ENCODE peak calls at places on chromosomes 13 and 19, in six cellular contexts. E is omental fat pad, O is nephron progenitor cell, R is HFFc6, K is IMR-90, M is coronary artery. J is an unnamed sample.

GRCh38 chr13:42065414-42065813 is 17.0 kb downstream of the DGKH start:
- DNase-seq in K (no peak), R (no peak), E (no peak), M (no peak), O (no peak), J (no peak)

GRCh38 chr19:29771708-29772415 is 39.9 kb upstream of the CCNE1 start:
- DNase-seq in E (no peak), M (no peak), O (peak; percentile 73), K (peak; percentile 37), R (peak; percentile 46), J (no peak)

GRCh38 chr13:41614671-41615519 is 157.5 kb downstream of the RGCC start:
- DNase-seq in K (peak; percentile 54), R (peak; percentile 27), M (no peak), O (no peak), E (no peak), J (no peak)

GRCh38 chr13:29908917-29909755 is 58.7 kb upstream of the UBL3 start:
- DNase-seq in O (no peak), R (no peak), M (no peak), E (no peak), K (no peak), J (peak; percentile 71)

GRCh38 chr19:17075860-17076538 is 422 bp downstream of the MYO9B start:
- DNase-seq in M (no peak), R (no peak), O (no peak), E (no peak), K (peak; percentile 33), J (no peak)

GRCh38 chr13:49760555-49760954 is 31.9 kb downstream of the KPNA3 start:
- DNase-seq in M (no peak), K (no peak), E (no peak), R (no peak), O (no peak), J (no peak)

GRCh38 chr19:6572217-6572616 is 18.7 kb downstream of the CD70 start:
- DNase-seq in E (no peak), R (no peak), M (no peak), K (no peak), O (no peak), J (no peak)

GRCh38 chr19:4987692-4988370 is 18.9 kb downstream of the KDM4B start:
- DNase-seq in R (no peak), O (no peak), M (no peak), K (peak; percentile 59), E (no peak), J (no peak)

GRCh38 chr13:67437246-67437645 is 207.1 kb upstream of the PCDH9 start:
- DNase-seq in E (no peak), R (no peak), M (no peak), O (no peak), K (no peak), J (no peak)

GRCh38 chr13:80132741-80133601 is 208.0 kb downstream of the SPRY2 start:
- DNase-seq in O (peak; percentile 55), M (peak; percentile 86), K (peak; percentile 62), E (no peak), R (peak; percentile 31), J (no peak)

GRCh38 chr13:95552539-95553270 is at the start of gene CLDN10:
- DNase-seq in R (no peak), K (no peak), E (no peak), M (no peak), O (peak; percentile 84), J (no peak)

GRCh38 chr13:39767791-39768564 is 112.5 kb downstream of the COG6 start:
- DNase-seq in O (no peak), K (no peak), E (no peak), M (no peak), R (no peak), J (no peak)

GRCh38 chr13:113939129-113939904 is 34.6 kb downstream of the C13orf46 start:
- DNase-seq in M (no peak), O (no peak), K (no peak), R (no peak), E (no peak), J (no peak)

GRCh38 chr13:42354246-42355117 is 82.5 kb downstream of the AKAP11 start:
- DNase-seq in K (peak; percentile 48), M (no peak), E (no peak), O (no peak), R (peak; percentile 47), J (no peak)

GRCh38 chr19:1035998-1036621 is 3.8 kb upstream of the ABCA7 start:
- DNase-seq in O (no peak), M (no peak), K (no peak), E (no peak), R (no peak), J (no peak)
- TF ChIP-seq CTCF in O (no peak), M (no peak), K (peak; percentile 12), E (no peak), R (peak; percentile 2), J (no peak)

GRCh38 chr19:13301627-13302334 is 151.6 kb downstream of the IER2 start:
- DNase-seq in R (no peak), O (no peak), M (no peak), K (no peak), E (no peak), J (no peak)

GRCh38 chr19:13298565-13299481 is 148.6 kb downstream of the IER2 start:
- DNase-seq in R (no peak), E (no peak), K (no peak), O (no peak), M (no peak), J (no peak)

GRCh38 chr19:13297023-13297422 is 146.8 kb downstream of the IER2 start:
- DNase-seq in O (no peak), K (peak; percentile 28), R (no peak), M (no peak), E (no peak), J (no peak)

GRCh38 chr19:13300421-13301030 is 150.3 kb downstream of the IER2 start:
- DNase-seq in O (no peak), M (no peak), E (no peak), R (no peak), K (no peak), J (no peak)

DNA sequence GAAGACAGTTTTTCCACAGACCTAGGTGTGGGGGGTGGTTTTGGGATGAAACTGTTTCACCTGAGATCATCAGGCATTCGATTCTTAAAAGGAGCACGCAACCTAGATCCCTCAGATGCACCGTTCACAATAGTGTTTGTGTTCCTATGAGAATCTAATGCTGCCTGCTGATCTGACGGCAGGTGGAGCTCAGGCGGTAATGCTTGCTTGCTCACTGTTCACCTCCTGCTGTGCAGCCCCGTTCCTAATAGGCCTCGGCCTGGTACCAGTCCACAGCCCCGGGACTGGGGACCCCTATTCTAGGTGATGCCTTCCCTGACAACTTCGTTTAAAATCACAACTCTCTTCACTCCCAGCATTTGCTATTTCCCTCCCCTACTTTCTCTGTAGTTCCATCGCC is 149.6 kb downstream of the IER2 start:
- DNase-seq in R (no peak), K (no peak), M (no peak), O (no peak), E (no peak), J (no peak)
- TF ChIP-seq CTCF in R (no peak), K (no peak), M (no peak), O (no peak), E (no peak), J (no peak)

GRCh38 chr13:83780201-83780600 is 102.1 kb downstream of the SLITRK1 start:
- DNase-seq in R (peak; percentile 27), K (peak; percentile 15), M (no peak), O (peak; percentile 10), E (no peak), J (no peak)
- TF ChIP-seq CTCF in R (peak; percentile 74), K (peak; percentile 43), M (no peak), O (peak; percentile 39), E (no peak), J (peak; percentile 35)

DNA sequence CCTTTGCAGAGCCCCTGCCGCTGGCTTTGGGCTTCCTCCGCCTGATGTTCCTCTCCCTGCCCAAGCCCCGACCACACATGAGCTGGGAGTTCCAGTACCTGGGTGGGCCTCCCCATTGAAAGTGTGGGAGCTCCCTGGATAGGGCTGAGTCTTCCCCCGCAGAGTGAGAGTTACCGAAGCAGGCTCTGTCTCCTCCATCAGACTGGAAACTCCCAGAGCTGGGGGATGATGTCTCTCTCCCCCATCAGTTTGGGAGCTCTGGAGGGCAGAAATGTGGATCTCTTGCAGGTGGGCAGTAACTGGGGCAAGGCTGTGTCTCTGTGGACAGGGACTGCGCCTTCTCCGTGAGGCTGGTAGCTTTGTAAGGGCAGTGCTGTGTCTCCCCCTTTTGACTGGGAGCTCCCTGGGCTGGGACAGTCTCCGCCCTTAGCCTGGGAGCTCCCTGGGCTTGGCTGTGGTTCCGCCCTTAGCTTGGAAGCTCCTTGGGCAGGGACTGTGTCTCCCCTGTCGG is 767 bp downstream of the DCAF15 start:
- DNase-seq in M (no peak), R (peak; percentile 58), O (no peak), E (no peak), K (peak; percentile 39), J (no peak)
- TF ChIP-seq CTCF in M (no peak), R (peak; percentile 9), O (no peak), E (no peak), K (peak; percentile 26), J (peak; percentile 21)

GRCh38 chr13:33017410-33017929 is 1.2 kb downstream of the KL start:
- DNase-seq in R (no peak), K (peak; percentile 6), E (no peak), O (peak; percentile 11), M (no peak), J (no peak)
- TF ChIP-seq CTCF in R (no peak), K (peak; percentile 19), E (no peak), O (peak; percentile 40), M (no peak), J (peak; percentile 44)

DNA sequence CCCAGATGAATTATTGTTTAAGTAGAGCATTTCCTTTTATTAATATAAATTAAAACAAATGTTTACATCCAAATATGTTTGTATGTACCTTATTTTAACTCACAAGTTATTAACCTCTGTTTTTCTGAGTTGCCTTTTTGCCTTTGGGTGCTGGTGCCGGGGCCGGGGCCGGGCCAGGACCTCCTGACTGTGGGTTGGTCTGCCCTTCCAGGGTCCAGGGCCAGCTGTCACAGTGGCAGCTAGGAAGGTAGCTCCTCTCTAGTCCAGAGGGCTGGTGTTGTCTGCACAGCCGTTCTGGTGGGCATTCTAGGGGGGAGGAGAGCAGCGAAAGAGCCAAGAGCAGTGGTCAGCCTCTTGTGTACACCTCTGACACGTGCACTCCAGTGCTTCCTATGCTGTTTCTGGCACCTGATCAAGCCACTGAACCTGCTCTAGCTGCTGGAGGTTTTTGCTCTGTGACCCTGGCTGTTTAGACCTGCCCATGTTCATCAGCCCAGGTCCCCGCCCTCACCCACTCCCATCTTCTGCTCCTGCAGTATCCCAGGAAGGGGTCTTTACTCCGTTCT is 2.0 kb upstream of the UBA2 start:
- DNase-seq in K (no peak), R (no peak), O (no peak), M (no peak), E (no peak), J (no peak)
- TF ChIP-seq CTCF in K (no peak), R (no peak), O (no peak), M (no peak), E (no peak), J (no peak)

GRCh38 chr19:35513975-35514809 is 743 bp upstream of the DMKN start:
- DNase-seq in M (no peak), E (no peak), O (peak; percentile 53), K (no peak), R (no peak), J (no peak)
- TF ChIP-seq CTCF in M (no peak), E (no peak), O (no peak), K (no peak), R (peak; percentile 36), J (no peak)

GRCh38 chr13:51249767-51250741 is 27.9 kb downstream of the FAM124A start:
- DNase-seq in R (no peak), E (no peak), O (no peak), K (no peak), M (no peak), J (no peak)
- TF ChIP-seq CTCF in R (peak; percentile 71), E (no peak), O (peak; percentile 33), K (peak; percentile 3), M (no peak), J (peak; percentile 46)

J was measured in osteocyte.